ENCODE peak calls at places on chromosome 1, in eight cellular contexts. D, X, P, L, Z, J, W and B are unnamed samples.

GRCh38 chr1:234925440-234926251 is 203.0 kb downstream of the TOMM20 start:
- DNase-seq in J (peak; percentile 14), Z (no peak), D (peak; percentile 98), X (peak; percentile 99), L (peak; percentile 97), W (no peak), P (peak; percentile 69), B (no peak)

GRCh38 chr1:30609336-30610280 is 113.8 kb downstream of the MATN1 start:
- DNase-seq in X (no peak), Z (no peak), L (no peak), J (no peak), W (no peak), P (peak; percentile 38), D (no peak), B (no peak)

GRCh38 chr1:173137116-173137515 is 70.0 kb downstream of the TNFSF4 start:
- DNase-seq in D (no peak), J (no peak), L (peak; percentile 65), W (no peak), P (no peak), X (peak; percentile 65), Z (no peak), B (no peak)

GRCh38 chr1:200035956-200036615 is 8.6 kb downstream of the NR5A2 start:
- DNase-seq in D (no peak), Z (no peak), X (no peak), J (no peak), W (no peak), L (no peak), P (no peak), B (peak; percentile 25)

GRCh38 chr1:164983023-164983650 is 373.4 kb downstream of the LMX1A start:
- DNase-seq in L (no peak), W (no peak), J (no peak), P (no peak), Z (no peak), D (no peak), X (no peak), B (no peak)

GRCh38 chr1:3783651-3784474 is 11.3 kb downstream of the SMIM1 start:
- DNase-seq in J (no peak), W (no peak), Z (no peak), L (no peak), P (no peak), X (no peak), D (no peak), B (no peak)

GRCh38 chr1:234721476-234722266 is 111.7 kb upstream of the IRF2BP2 start:
- DNase-seq in Z (no peak), D (peak; percentile 95), X (peak; percentile 91), J (no peak), L (peak; percentile 98), P (peak; percentile 83), W (no peak), B (no peak)

GRCh38 chr1:223022641-223023473 is 120.2 kb downstream of the TLR5 start:
- DNase-seq in Z (no peak), L (no peak), J (no peak), X (no peak), P (no peak), W (peak; percentile 13), D (no peak), B (no peak)

GRCh38 chr1:6248798-6249731 is 5.1 kb downstream of the HES3 start:
- DNase-seq in Z (no peak), J (no peak), W (no peak), L (no peak), X (no peak), P (no peak), D (peak; percentile 44), B (no peak)

GRCh38 chr1:165536016-165536415 is 7.8 kb upstream of the LRRC52 start:
- DNase-seq in Z (no peak), L (no peak), J (no peak), W (no peak), X (no peak), P (no peak), D (no peak), B (no peak)

GRCh38 chr1:158180741-158181576 is at the start of gene CD1D:
- DNase-seq in J (peak; percentile 66), D (peak; percentile 25), W (peak; percentile 40), X (peak; percentile 21), P (no peak), Z (peak; percentile 86), L (peak; percentile 74), B (peak; percentile 55)

GRCh38 chr1:30822966-30823581 is 65.5 kb upstream of the LAPTM5 start:
- DNase-seq in Z (no peak), P (no peak), L (peak; percentile 36), J (no peak), D (peak; percentile 73), W (no peak), X (no peak), B (no peak)

GRCh38 chr1:172446547-172446946 is 2.7 kb upstream of the PIGC start:
- DNase-seq in J (no peak), L (no peak), P (no peak), W (no peak), D (no peak), X (no peak), Z (no peak), B (no peak)

GRCh38 chr1:228060458-228061190 is 21.9 kb upstream of the ARF1 start:
- DNase-seq in W (no peak), P (peak; percentile 60), D (no peak), Z (peak; percentile 81), L (no peak), X (peak; percentile 19), J (no peak), B (no peak)

GRCh38 chr1:170176772-170177171 is 31.0 kb downstream of the NTMT2 start:
- DNase-seq in D (no peak), W (no peak), J (no peak), Z (no peak), P (no peak), X (no peak), L (no peak), B (no peak)

GRCh38 chr1:162500805-162501204 is 3.2 kb downstream of the UHMK1 start:
- DNase-seq in L (no peak), D (peak; percentile 69), P (no peak), X (peak; percentile 18), W (no peak), Z (no peak), J (no peak), B (no peak)

GRCh38 chr1:61808968-61809367 is 66.7 kb downstream of the PATJ start:
- DNase-seq in J (no peak), W (no peak), L (peak; percentile 51), Z (no peak), D (peak; percentile 31), P (no peak), X (peak; percentile 41), B (no peak)

DNA sequence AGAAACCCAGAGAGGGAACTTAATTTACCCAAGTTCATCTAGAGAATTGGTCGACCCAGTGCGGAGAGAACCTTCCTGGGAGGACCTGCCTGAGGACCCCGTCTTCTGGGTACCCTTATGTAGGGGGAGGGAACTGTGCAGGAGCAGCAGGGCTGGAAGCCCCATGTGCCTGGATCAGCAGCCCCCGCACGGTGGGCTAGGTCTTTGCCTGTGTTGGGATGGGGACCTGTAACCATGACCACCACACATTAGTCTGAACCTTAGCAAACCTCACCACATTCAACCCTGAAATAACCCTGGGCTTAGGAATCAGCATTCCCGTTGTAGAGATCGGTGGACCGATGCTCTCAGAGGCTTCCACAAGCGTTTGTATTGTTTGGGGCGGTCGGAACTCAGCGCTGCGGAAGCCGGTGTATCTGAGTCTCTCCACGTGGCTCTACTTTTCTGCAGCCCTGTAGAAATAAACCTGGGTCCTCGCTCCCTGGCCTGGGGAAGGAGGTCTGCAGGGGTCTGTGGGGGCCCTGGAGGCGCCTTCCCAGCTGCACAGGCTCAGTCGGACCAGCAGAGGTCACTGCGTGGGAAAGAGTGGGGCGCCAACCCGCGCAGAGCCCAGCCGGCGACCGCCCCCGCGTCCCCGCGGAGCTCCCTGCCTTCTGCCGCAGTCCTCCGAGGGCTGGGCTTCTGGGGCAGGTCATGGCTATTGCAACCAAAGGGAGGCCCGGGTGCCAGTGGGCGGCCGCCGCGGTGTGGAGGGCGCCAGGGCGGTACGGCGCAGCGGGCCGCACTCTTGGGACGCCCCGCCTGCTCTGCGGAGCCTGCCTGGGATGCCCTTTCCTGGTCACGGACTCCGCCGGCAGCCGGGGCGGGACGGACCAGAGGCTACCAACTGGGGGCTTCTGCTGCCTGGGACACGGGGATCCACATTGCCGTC is 36.2 kb upstream of the KCNA10 start:
- DNase-seq in J (no peak), D (peak; percentile 2), P (peak; percentile 77), L (peak; percentile 26), W (peak; percentile 49), Z (peak; percentile 84), X (peak; percentile 5), B (peak; percentile 79)
- TF ChIP-seq CTCF in J (peak; percentile 36), D (peak; percentile 43), P (peak; percentile 66), L (peak; percentile 47), W (peak; percentile 58), Z (peak; percentile 70), X (peak; percentile 49), B (peak; percentile 61)

GRCh38 chr1:1665815-1666251 is 7.0 kb upstream of the CDK11B start:
- DNase-seq in D (no peak), P (peak; percentile 54), Z (peak; percentile 67), X (no peak), L (no peak), J (peak; percentile 14), W (peak; percentile 73), B (no peak)
- TF ChIP-seq CTCF in D (peak; percentile 15), P (no peak), Z (peak; percentile 52), X (peak; percentile 46), L (peak; percentile 37), J (peak; percentile 76), W (peak; percentile 61), B (peak; percentile 31)

DNA sequence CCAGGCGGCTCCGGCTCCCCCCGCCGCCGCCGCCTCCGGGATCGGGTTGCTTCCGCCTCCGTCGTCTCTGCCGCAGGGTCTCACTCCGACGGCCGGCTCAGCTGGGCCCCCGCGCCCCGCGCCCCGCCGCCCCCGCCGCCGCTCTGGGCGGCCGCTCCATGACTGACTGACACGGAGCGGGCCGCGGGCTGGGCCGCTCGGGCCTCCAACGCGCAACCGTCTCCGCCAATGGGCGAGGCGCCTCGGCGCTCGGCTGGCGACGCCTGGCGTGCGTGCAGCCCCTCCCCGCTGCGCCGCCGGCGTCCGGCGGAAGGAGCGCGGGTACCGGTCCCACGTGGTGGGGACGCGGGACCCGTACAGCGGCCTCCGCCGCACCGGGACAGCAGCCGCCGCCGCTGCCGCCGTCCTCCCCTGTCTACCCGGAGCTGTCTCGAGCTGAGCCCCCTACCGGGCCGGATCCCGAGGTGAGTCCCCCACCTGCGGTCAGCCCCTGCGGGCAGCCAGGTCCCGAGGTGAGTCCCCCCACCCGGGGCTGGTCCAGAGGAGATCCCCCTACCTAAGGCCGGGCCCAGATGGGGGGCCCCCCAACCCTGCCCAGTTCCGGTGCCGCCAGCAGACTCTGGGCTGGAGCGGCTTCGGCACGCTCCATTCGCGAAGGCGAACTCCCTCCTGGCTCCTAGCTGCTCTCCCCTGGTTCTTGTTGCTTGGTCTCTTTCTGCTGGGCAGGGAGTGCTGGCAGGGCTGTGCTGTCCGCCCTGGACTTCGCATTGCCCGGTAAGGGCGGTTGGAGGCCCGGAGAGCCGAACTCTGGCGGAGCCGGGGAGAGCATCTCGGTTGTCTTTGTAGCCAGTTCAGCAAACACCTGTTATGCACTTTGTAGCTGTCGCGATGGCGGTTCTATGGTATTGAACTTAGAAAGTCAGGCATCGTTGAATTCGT is at the start of the genes TAF5L and URB2:
- DNase-seq in P (peak; percentile 94), J (peak; percentile 92), D (peak; percentile 88), L (peak; percentile 89), Z (peak; percentile 95), W (peak; percentile 87), X (peak; percentile 82), B (peak; percentile 98)
- TF ChIP-seq CTCF in P (no peak), J (no peak), D (no peak), L (no peak), Z (no peak), W (peak; percentile 24), X (no peak), B (no peak)

DNA sequence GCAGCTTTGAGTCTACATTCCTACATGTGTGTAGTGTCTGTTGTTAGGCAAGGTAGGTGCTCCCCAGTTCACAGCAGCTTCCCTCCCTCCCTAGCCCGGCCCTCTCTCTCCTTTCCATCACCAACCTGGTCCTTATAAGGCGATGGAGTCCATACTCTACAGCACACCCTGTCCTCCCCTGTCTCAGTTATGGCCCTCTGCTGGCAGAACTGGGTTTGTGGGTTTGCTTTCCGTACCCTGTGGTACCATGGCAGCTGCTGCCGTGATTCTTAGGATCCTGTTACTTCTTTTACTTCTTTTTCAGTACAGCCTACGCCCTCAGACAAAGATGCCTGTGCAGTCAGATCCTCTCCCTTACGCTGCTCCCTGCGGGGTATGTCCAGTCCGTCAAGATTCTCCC is 31.7 kb downstream of the AK5 start:
- DNase-seq in D (peak; percentile 39), X (peak; percentile 55), L (peak; percentile 60), J (peak; percentile 36), P (no peak), Z (no peak), W (peak; percentile 38), B (no peak)
- TF ChIP-seq CTCF in D (peak; percentile 22), X (peak; percentile 51), L (peak; percentile 56), J (peak; percentile 68), P (no peak), Z (no peak), W (peak; percentile 20), B (peak; percentile 3)